ENCODE peak calls at places on chromosomes 7 and 10, in ten cellular contexts. Y is activated CD4-positive, alpha-beta T cell treated with anti-CD3 and anti-CD28 coated beads for 36 hours; T is aorta; W is left colon; D is PC-3; R is A549; G is CD4-positive, alpha-beta T cell; I is left cardiac atrium; B is T-helper 17 cell; H is left lung. K is an unnamed sample.

GRCh38 chr7:104487642-104488041 is 159.2 kb downstream of the LHFPL3 start:
- ATAC-seq in Y (no peak), T (no peak), W (peak), D (no peak), R (no peak), G (no peak), I (no peak), B (no peak), H (no peak), K (no peak)

GRCh38 chr7:150361402-150361801 is 7.2 kb upstream of the REPIN1 start:
- ATAC-seq in Y (no peak), T (no peak), W (no peak), D (no peak), R (no peak), G (no peak), I (peak), B (no peak), H (no peak), K (no peak)

GRCh38 chr7:66952343-66953043 is 31.5 kb downstream of the TMEM248 start:
- ATAC-seq in Y (no peak), T (no peak), W (peak), D (peak), R (peak), G (no peak), I (no peak), B (no peak), H (peak), K (no peak)

GRCh38 chr7:29839302-29839701 is 33.0 kb downstream of the WIPF3 start:
- ATAC-seq in Y (no peak), T (peak), W (no peak), D (no peak), R (peak), G (no peak), I (peak), B (no peak), H (peak), K (peak)

GRCh38 chr7:130758429-130759056 is 24.5 kb upstream of the KLF14 start:
- ATAC-seq in Y (no peak), T (no peak), W (peak), D (peak), R (peak), G (peak), I (no peak), B (peak), H (peak), K (no peak)

GRCh38 chr10:11813855-11814557 is 9.2 kb upstream of the PROSER2 start:
- ATAC-seq in Y (no peak), T (no peak), W (no peak), D (no peak), R (peak), G (no peak), I (no peak), B (no peak), H (peak), K (no peak)

GRCh38 chr10:73366381-73367298 is 8.0 kb upstream of the CFAP70 start:
- ATAC-seq in Y (no peak), T (no peak), W (no peak), D (peak), R (peak), G (no peak), I (no peak), B (no peak), H (no peak), K (no peak)

GRCh38 chr7:10106609-10107008 is 867.1 kb upstream of the PHF14 start:
- ATAC-seq in Y (no peak), T (no peak), W (no peak), D (no peak), R (no peak), G (no peak), I (no peak), B (no peak), H (no peak), K (no peak)

GRCh38 chr10:22429981-22430421 is 84.7 kb downstream of the SPAG6 start:
- ATAC-seq in Y (no peak), T (no peak), W (no peak), D (no peak), R (no peak), G (no peak), I (no peak), B (no peak), H (no peak), K (no peak)